ENCODE peak calls at places on chromosomes 1 and 21, in five cellular contexts. M is IMR-90, G is K562, C is HepG2, V is GM12878. H is an unnamed sample.

GRCh38 chr1:179776831-179777230 is 33.7 kb downstream of the FAM163A start:
- DNase-seq in G (no peak), C (no peak), V (no peak), M (no peak), H (no peak)

GRCh38 chr1:65441464-65441863 is 21.0 kb downstream of the LEPR start:
- DNase-seq in M (no peak), G (no peak), C (no peak), V (no peak), H (no peak)

GRCh38 chr1:220528049-220528678 is at the start of gene MARK1:
- DNase-seq in V (no peak), G (no peak), M (no peak), C (no peak), H (peak)

GRCh38 chr1:179194068-179194537 is 35.4 kb downstream of the ABL2 start:
- DNase-seq in V (no peak), C (no peak), M (no peak), G (no peak), H (no peak)

GRCh38 chr1:62720946-62721554 is 32.9 kb upstream of the DOCK7 start:
- DNase-seq in M (peak), V (no peak), C (no peak), G (no peak), H (peak)

GRCh38 chr1:25556132-25556670 is 12.8 kb downstream of the LDLRAP1 start:
- DNase-seq in G (no peak), M (no peak), V (no peak), C (no peak), H (no peak)

GRCh38 chr1:162951553-162952315 is 90.8 kb upstream of the CCDC190 start:
- DNase-seq in M (peak), C (no peak), G (no peak), V (peak), H (no peak)

GRCh38 chr1:15994590-15995351 is 9.3 kb upstream of the SRARP start:
- DNase-seq in C (peak), G (peak), M (peak), V (no peak), H (peak)

GRCh38 chr21:25509862-25510261 is 97.4 kb downstream of the MRPL39 start:
- DNase-seq in M (no peak), V (no peak), G (no peak), C (no peak), H (no peak)

GRCh38 chr1:44380666-44381177 is 24.3 kb upstream of the RNF220 start:
- DNase-seq in V (no peak), G (no peak), M (no peak), C (no peak), H (no peak)

GRCh38 chr1:47378147-47378546 is 37.9 kb upstream of the FOXE3 start:
- DNase-seq in G (no peak), V (no peak), M (peak), C (peak), H (no peak)

GRCh38 chr1:223831755-223832636 is 13.8 kb downstream of the TP53BP2 start:
- DNase-seq in V (no peak), G (no peak), M (peak), C (no peak), H (peak)

GRCh38 chr1:198560093-198560638 is 19.7 kb upstream of the ATP6V1G3 start:
- DNase-seq in V (no peak), G (peak), M (no peak), C (no peak), H (no peak)

GRCh38 chr21:33023574-33024277 is 2.0 kb upstream of the OLIG2 start:
- DNase-seq in V (no peak), M (no peak), G (no peak), C (no peak), H (peak)

GRCh38 chr1:6625579-6626149 is 996 bp downstream of the THAP3 start:
- DNase-seq in V (no peak), C (no peak), G (no peak), M (peak), H (no peak)

GRCh38 chr21:14675774-14676530 is 129.8 kb upstream of the SAMSN1 start:
- DNase-seq in V (peak), M (no peak), G (no peak), C (no peak), H (no peak)

GRCh38 chr21:37365657-37366487 is 701 bp upstream of the DYRK1A start:
- DNase-seq in C (peak), G (no peak), V (no peak), M (peak), H (no peak)

GRCh38 chr1:43067856-43068751 is 104.0 kb downstream of the EBNA1BP2 start:
- DNase-seq in M (no peak), G (no peak), C (no peak), V (no peak), H (peak)

GRCh38 chr1:68321084-68321685 is 88.9 kb upstream of the WLS start:
- DNase-seq in M (peak), G (peak), C (peak), V (no peak), H (peak)

GRCh38 chr1:203349757-203350522 is 982 bp downstream of the FMOD start:
- DNase-seq in G (no peak), M (no peak), V (no peak), C (no peak), H (no peak)
- TF ChIP-seq SMC3 in G (no peak), M (no peak), V (no peak), C (no peak), H (no peak)

GRCh38 chr1:247857986-247858356 is 984 bp downstream of the TRIM58 start:
- DNase-seq in M (no peak), V (no peak), G (no peak), C (no peak), H (no peak)
- H3K9ac ChIP-seq in M (no peak), V (no peak), G (peak), C (no peak), H (no peak)

GRCh38 chr1:40583980-40584379 is 52.5 kb downstream of the ZNF684 start:
- DNase-seq in V (no peak), G (no peak), C (no peak), M (no peak), H (no peak)
- TF ChIP-seq SMC3 in V (no peak), G (no peak), C (no peak), M (no peak), H (no peak)

GRCh38 chr21:42231761-42232160 is 12.8 kb downstream of the ABCG1 start:
- DNase-seq in M (no peak), V (no peak), G (no peak), C (no peak), H (no peak)
- H3K9ac ChIP-seq in M (no peak), V (no peak), G (no peak), C (no peak), H (no peak)